ENCODE peak calls at places on chromosome 9, in five cellular contexts. J is stomach, W is dorsolateral prefrontal cortex, G is body of pancreas, Y is brain microvascular endothelial cell. D is an unnamed sample.
A peak's percentile ranks its signal among the peaks of the same experiment; 100 is the strongest.

GRCh38 chr9:81588148-81588874 is 101.0 kb downstream of the TLE1 start:
- DNase-seq in J (peak; percentile 86), W (no peak), G (peak; percentile 92), Y (peak; percentile 69), D (no peak)

GRCh38 chr9:126546036-126546435 is 67.7 kb upstream of the LMX1B start:
- DNase-seq in J (no peak), W (no peak), G (no peak), Y (no peak), D (no peak)

GRCh38 chr9:136019681-136020060 is 58.5 kb upstream of the UBAC1 start:
- DNase-seq in J (no peak), W (no peak), G (no peak), Y (no peak), D (no peak)

GRCh38 chr9:114855488-114855887 is 49.6 kb upstream of the TNFSF15 start:
- DNase-seq in J (no peak), W (no peak), G (no peak), Y (no peak), D (no peak)

GRCh38 chr9:94772654-94773303 is 46.3 kb downstream of the AOPEP start:
- DNase-seq in J (no peak), W (peak; percentile 80), G (no peak), Y (peak; percentile 7), D (no peak)

GRCh38 chr9:77881111-77881510 is 150.5 kb downstream of the GNAQ start:
- DNase-seq in J (no peak), W (no peak), G (no peak), Y (no peak), D (no peak)

GRCh38 chr9:38298503-38298902 is 94.0 kb upstream of the ALDH1B1 start:
- DNase-seq in J (no peak), W (no peak), G (no peak), Y (no peak), D (no peak)

GRCh38 chr9:93892748-93893147 is 62.4 kb downstream of the BARX1 start:
- DNase-seq in J (no peak), W (no peak), G (no peak), Y (no peak), D (no peak)

GRCh38 chr9:90053027-90053426 is 448.2 kb downstream of the GADD45G start:
- DNase-seq in J (no peak), W (no peak), G (no peak), Y (no peak), D (no peak)

GRCh38 chr9:92435263-92435662 is 11.0 kb upstream of the OMD start:
- DNase-seq in J (no peak), W (no peak), G (no peak), Y (no peak), D (no peak)

GRCh38 chr9:84101892-84102632 is 121.5 kb downstream of the RMI1 start:
- DNase-seq in J (no peak), W (no peak), G (no peak), Y (no peak), D (no peak)

GRCh38 chr9:65458465-65458864 is 173.5 kb upstream of the FOXD4L5 start:
- DNase-seq in J (no peak), W (no peak), G (no peak), Y (no peak), D (no peak)

GRCh38 chr9:81395301-81396054 is 293.9 kb downstream of the TLE1 start:
- DNase-seq in J (no peak), W (no peak), G (no peak), Y (no peak), D (no peak)

GRCh38 chr9:99726758-99727157 is 94.9 kb upstream of the NR4A3 start:
- DNase-seq in J (no peak), W (no peak), G (no peak), Y (no peak), D (no peak)

GRCh38 chr9:136280535-136281315 is 23.2 kb downstream of the CCDC187 start:
- DNase-seq in J (no peak), W (no peak), G (no peak), Y (no peak), D (no peak)

GRCh38 chr9:37963936-37964739 is 60.2 kb upstream of the SLC25A51 start:
- DNase-seq in J (peak; percentile 70), W (peak; percentile 91), G (peak; percentile 84), Y (peak; percentile 97), D (peak; percentile 38)

GRCh38 chr9:36341936-36342577 is 58.0 kb downstream of the RNF38 start:
- DNase-seq in J (no peak), W (no peak), G (no peak), Y (no peak), D (no peak)

GRCh38 chr9:136170291-136170901 is 34.5 kb downstream of the LHX3 start:
- DNase-seq in J (peak; percentile 30), W (no peak), G (peak; percentile 52), Y (no peak), D (no peak)

GRCh38 chr9:130428096-130428665 is 16.6 kb upstream of the ASS1 start:
- DNase-seq in J (no peak), W (no peak), G (no peak), Y (no peak), D (no peak)

GRCh38 chr9:12785251-12785880 is 10.5 kb downstream of the LURAP1L start:
- DNase-seq in J (peak; percentile 66), W (no peak), G (peak; percentile 68), Y (peak; percentile 24), D (no peak)

GRCh38 chr9:94173632-94174031 is 85.5 kb upstream of the ZNF169 start:
- DNase-seq in J (no peak), W (no peak), G (no peak), Y (no peak), D (no peak)

GRCh38 chr9:85258823-85259370 is 482.9 kb downstream of the AGTPBP1 start:
- DNase-seq in J (peak; percentile 53), W (peak; percentile 84), G (peak; percentile 71), Y (peak; percentile 74), D (peak; percentile 66)

GRCh38 chr9:136992819-136993369 is 672 bp downstream of the PAXX start:
- DNase-seq in J (no peak), W (no peak), G (no peak), Y (no peak), D (no peak)

GRCh38 chr9:120563044-120563443 is 16.9 kb downstream of the CDK5RAP2 start:
- DNase-seq in J (peak; percentile 52), W (no peak), G (no peak), Y (no peak), D (no peak)

GRCh38 chr9:113720495-113720894 is 155.6 kb upstream of the ZNF618 start:
- DNase-seq in J (no peak), W (no peak), G (no peak), Y (no peak), D (no peak)

GRCh38 chr9:4970970-4971641 is 14.0 kb upstream of the JAK2 start:
- DNase-seq in J (peak; percentile 52), W (no peak), G (no peak), Y (no peak), D (no peak)

GRCh38 chr9:113621309-113621791 is 157.8 kb downstream of the RGS3 start:
- DNase-seq in J (no peak), W (peak; percentile 22), G (peak; percentile 64), Y (peak; percentile 91), D (peak; percentile 56)

GRCh38 chr9:11233693-11234092 is 620.9 kb upstream of the PTPRD start:
- DNase-seq in J (no peak), W (no peak), G (no peak), Y (no peak), D (no peak)

GRCh38 chr9:97518909-97519307 is 17.4 kb downstream of the TMOD1 start:
- DNase-seq in J (peak; percentile 41), W (no peak), G (peak; percentile 56), Y (no peak), D (peak; percentile 33)

GRCh38 chr9:138040446-138041430 is 163.2 kb downstream of the CACNA1B start:
- DNase-seq in J (peak; percentile 9), W (no peak), G (no peak), Y (no peak), D (no peak)
- TF ChIP-seq CTCF in J (no peak), W (no peak), G (no peak), Y (no peak), D (no peak)

GRCh38 chr9:109109962-109110325 is 9.8 kb downstream of the TMEM245 start:
- DNase-seq in J (no peak), W (no peak), G (no peak), Y (no peak), D (no peak)

GRCh38 chr9:109108318-109108717 is 11.4 kb downstream of the TMEM245 start:
- DNase-seq in J (no peak), W (no peak), G (no peak), Y (peak; percentile 53), D (no peak)

GRCh38 chr9:109113239-109113638 is 6.5 kb downstream of the TMEM245 start:
- DNase-seq in J (no peak), W (no peak), G (no peak), Y (no peak), D (no peak)

GRCh38 chr9:109110326-109111014 is 9.3 kb downstream of the TMEM245 start:
- DNase-seq in J (no peak), W (no peak), G (no peak), Y (peak; percentile 27), D (no peak)

GRCh38 chr9:109107402-109108240 is 12.1 kb downstream of the TMEM245 start:
- DNase-seq in J (no peak), W (no peak), G (peak; percentile 25), Y (peak; percentile 79), D (no peak)
- H3K27ac ChIP-seq in J (peak overlapping the region; percentile 93), W (no peak overlapping the region), G (peak overlapping the region; percentile 19), Y (peak overlapping the region; percentile 93), D (peak overlapping the region; percentile 84)

GRCh38 chr9:134146774-134147493 is 11.1 kb downstream of the WDR5 start:
- DNase-seq in J (no peak), W (no peak), G (no peak), Y (no peak), D (no peak)
- TF ChIP-seq CTCF in J (no peak), W (no peak), G (no peak), Y (no peak), D (no peak)

GRCh38 chr9:131676431-131676972 is 63.4 kb downstream of the RAPGEF1 start:
- DNase-seq in J (no peak), W (no peak), G (no peak), Y (no peak), D (no peak)
- H3K27ac ChIP-seq in J (peak overlapping the region; percentile 81), W (peak overlapping the region; percentile 64), G (peak overlapping the region; percentile 12), Y (peak overlapping the region; percentile 84), D (peak overlapping the region; percentile 75)